ENCODE peak calls at places on chromosomes 4 and X, in four cellular contexts. L is SHP77, S is epithelial cell of esophagus, E is amniotic stem cell. I is an unnamed sample.

GRCh38 chr4:152996672-152997071 is 60.5 kb downstream of the FHDC1 start:
- DNase-seq in L (no peak), S (no peak), E (no peak), I (no peak)

GRCh38 chrX:122119361-122119760 is 1064.7 kb upstream of the GRIA3 start:
- DNase-seq in L (peak), S (no peak), E (no peak), I (no peak)

GRCh38 chr4:113355550-113356371 is 306.3 kb downstream of the ANK2 start:
- DNase-seq in L (no peak), S (peak), E (peak), I (peak)

GRCh38 chrX:150060406-150060805 is 122.1 kb upstream of the EOLA2 start:
- DNase-seq in L (no peak), S (no peak), E (no peak), I (no peak)

GRCh38 chr4:36189511-36190226 is 54.6 kb downstream of the ARAP2 start:
- DNase-seq in L (no peak), S (no peak), E (no peak), I (no peak)

GRCh38 chr4:81215219-81215892 is at the start of gene PRKG2:
- DNase-seq in L (peak), S (no peak), E (no peak), I (no peak)

GRCh38 chr4:8200302-8200975 is 1.3 kb downstream of the SH3TC1 start:
- DNase-seq in L (no peak), S (peak), E (no peak), I (no peak)

GRCh38 chr4:101441446-101441845 is 94.1 kb upstream of the PPP3CA start:
- DNase-seq in L (no peak), S (no peak), E (no peak), I (no peak)

GRCh38 chr4:54146139-54146538 is 46.2 kb downstream of the GSX2 start:
- DNase-seq in L (no peak), S (no peak), E (no peak), I (no peak)

GRCh38 chr4:60215906-60216305 is 984.2 kb upstream of the ADGRL3 start:
- DNase-seq in L (no peak), S (no peak), E (no peak), I (no peak)

GRCh38 chr4:93834371-93835066 is 6.0 kb downstream of the ATOH1 start:
- DNase-seq in L (no peak), S (no peak), E (no peak), I (no peak)

I was measured in NCI-H2107.